ENCODE peak calls at places on chromosome X, in five cellular contexts. L is pancreas, W is GM10248, T is H9, U is mammary epithelial cell. R is an unnamed sample.

GRCh38 chrX:46994096-46994495 is 81.9 kb downstream of the JADE3 start:
- DNase-seq in U (no peak), L (no peak), T (no peak), W (no peak), R (no peak)

GRCh38 chrX:72478351-72478750 is 94.3 kb downstream of the HDAC8 start:
- DNase-seq in W (no peak), L (no peak), T (no peak), U (no peak), R (no peak)

GRCh38 chrX:133923548-133923947 is 61.8 kb downstream of the GPC3 start:
- DNase-seq in T (no peak), L (no peak), U (no peak), W (no peak), R (no peak)

GRCh38 chrX:102958794-102959193 is 21.7 kb downstream of the RAB40AL start:
- DNase-seq in T (no peak), L (no peak), U (peak; percentile 14), W (no peak), R (no peak)

GRCh38 chrX:71532078-71532752 is 689 bp upstream of the OGT start:
- DNase-seq in U (peak; percentile 55), T (no peak), L (no peak), W (no peak), R (peak; percentile 39)

GRCh38 chrX:70592091-70592490 is 147.5 kb downstream of the DLG3 start:
- DNase-seq in U (peak; percentile 84), T (no peak), L (no peak), W (no peak), R (peak; percentile 87)

GRCh38 chrX:134171661-134172587 is 65.1 kb upstream of the CCDC160 start:
- DNase-seq in W (peak; percentile 17), T (peak; percentile 43), U (no peak), L (peak; percentile 19), R (no peak)

GRCh38 chrX:68995780-68996551 is 167.1 kb downstream of the EFNB1 start:
- DNase-seq in T (peak; percentile 10), U (peak; percentile 35), L (no peak), W (no peak), R (peak; percentile 62)

GRCh38 chrX:15512401-15512965 is 11.9 kb downstream of the BMX start:
- DNase-seq in L (no peak), U (peak; percentile 89), W (no peak), T (no peak), R (peak; percentile 43)

GRCh38 chrX:35741142-35741541 is 57.0 kb upstream of the MAGEB16 start:
- DNase-seq in U (no peak), W (no peak), L (no peak), T (no peak), R (no peak)

GRCh38 chrX:107711521-107712041 is 64.0 kb downstream of the TSC22D3 start:
- DNase-seq in U (no peak), T (no peak), W (no peak), L (no peak), R (no peak)

GRCh38 chrX:120311632-120312000 is 355 bp upstream of the TMEM255A start:
- DNase-seq in T (no peak), L (no peak), W (no peak), U (no peak), R (no peak)

GRCh38 chrX:115058276-115058675 is 40.9 kb upstream of the IL13RA2 start:
- DNase-seq in L (no peak), W (no peak), T (no peak), U (peak; percentile 41), R (peak; percentile 64)

GRCh38 chrX:153032397-153033118 is 23.7 kb upstream of the PNMA3 start:
- DNase-seq in W (peak; percentile 85), L (peak; percentile 79), T (peak; percentile 68), U (peak; percentile 18), R (peak; percentile 43)

GRCh38 chrX:11119295-11119943 is 8.3 kb downstream of the HCCS start:
- DNase-seq in L (no peak), W (no peak), U (no peak), T (no peak), R (no peak)

GRCh38 chrX:107718156-107718621 is 57.4 kb downstream of the TSC22D3 start:
- DNase-seq in U (peak; percentile 69), L (peak; percentile 82), T (peak; percentile 83), W (peak; percentile 49), R (peak; percentile 92)

GRCh38 chrX:24646745-24647182 is 383 bp downstream of the PCYT1B start:
- DNase-seq in W (no peak), U (no peak), T (peak; percentile 76), L (no peak), R (no peak)

GRCh38 chrX:130975947-130976346 is 72.9 kb upstream of the ENOX2 start:
- DNase-seq in W (peak; percentile 8), U (peak; percentile 30), L (no peak), T (no peak), R (peak; percentile 63)

GRCh38 chrX:109902665-109903064 is 100.2 kb upstream of the TMEM164 start:
- DNase-seq in U (no peak), L (no peak), T (no peak), W (no peak), R (peak; percentile 22)

GRCh38 chrX:115400960-115401359 is 111.4 kb downstream of the LUZP4 start:
- DNase-seq in L (no peak), U (no peak), W (no peak), T (peak; percentile 33), R (no peak)

GRCh38 chrX:153973127-153974002 is 811 bp downstream of the TMEM187 start:
- DNase-seq in W (no peak), T (no peak), U (no peak), L (no peak), R (no peak)

GRCh38 chrX:47501226-47502071 is 18.4 kb upstream of the ZNF41 start:
- DNase-seq in U (peak; percentile 44), T (no peak), L (no peak), W (no peak), R (peak; percentile 75)

GRCh38 chrX:119895843-119896326 is at the start of gene AKAP14:
- DNase-seq in T (peak; percentile 46), W (no peak), L (no peak), U (no peak), R (no peak)

GRCh38 chrX:111180750-111181240 is 84.8 kb downstream of the PAK3 start:
- DNase-seq in W (no peak), L (no peak), T (no peak), U (no peak), R (no peak)

GRCh38 chrX:54785901-54786300 is 12.2 kb downstream of the ITIH6 start:
- DNase-seq in W (peak; percentile 17), T (peak; percentile 40), L (no peak), U (no peak), R (peak; percentile 35)

DNA sequence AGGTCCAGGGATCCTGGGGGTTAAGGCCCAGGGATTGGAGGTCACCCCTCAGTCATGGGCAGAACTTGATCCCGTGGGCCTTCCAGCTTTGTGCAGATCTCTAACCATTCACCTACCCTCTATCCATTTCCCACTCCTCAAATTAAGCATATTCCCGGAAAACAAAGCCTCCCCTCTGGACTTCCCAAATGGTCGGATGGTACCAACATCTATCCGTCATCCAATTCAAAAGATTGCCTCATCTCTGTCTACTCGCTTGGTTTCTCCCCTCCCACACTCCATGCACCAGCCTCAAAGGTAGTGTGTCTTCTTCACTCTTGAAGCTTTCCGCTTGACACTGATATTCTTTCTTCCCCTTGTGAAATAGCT is 473 bp upstream of the BCLAF3 start:
- DNase-seq in L (no peak), W (no peak), U (no peak), T (no peak), R (no peak)
- TF ChIP-seq CTCF in L (no peak), W (no peak), U (no peak), T (no peak), R (no peak)

DNA sequence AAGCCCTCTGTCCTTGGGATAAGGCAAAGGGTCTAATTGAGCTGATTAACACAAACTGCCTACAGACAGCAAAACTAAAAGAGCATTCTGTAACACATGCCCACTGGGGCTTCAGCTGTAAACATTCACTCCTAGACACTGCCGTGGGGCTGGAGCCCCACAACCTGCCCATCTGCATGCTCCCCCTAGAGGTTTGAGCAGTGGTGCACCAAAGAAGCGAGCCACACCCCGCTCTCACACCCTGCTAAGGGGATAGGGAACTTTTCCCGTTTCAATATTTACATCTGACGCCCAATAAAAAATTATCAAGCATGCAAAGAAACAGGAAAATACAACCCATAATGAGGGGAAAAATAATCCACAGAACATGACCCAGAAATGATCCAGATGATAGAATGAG is 46.9 kb upstream of the HSD17B10 start:
- DNase-seq in T (peak; percentile 32), W (no peak), L (no peak), U (no peak), R (peak; percentile 37)
- TF ChIP-seq CTCF in T (peak; percentile 54), W (no peak), L (peak; percentile 15), U (peak; percentile 50), R (peak; percentile 7)

DNA sequence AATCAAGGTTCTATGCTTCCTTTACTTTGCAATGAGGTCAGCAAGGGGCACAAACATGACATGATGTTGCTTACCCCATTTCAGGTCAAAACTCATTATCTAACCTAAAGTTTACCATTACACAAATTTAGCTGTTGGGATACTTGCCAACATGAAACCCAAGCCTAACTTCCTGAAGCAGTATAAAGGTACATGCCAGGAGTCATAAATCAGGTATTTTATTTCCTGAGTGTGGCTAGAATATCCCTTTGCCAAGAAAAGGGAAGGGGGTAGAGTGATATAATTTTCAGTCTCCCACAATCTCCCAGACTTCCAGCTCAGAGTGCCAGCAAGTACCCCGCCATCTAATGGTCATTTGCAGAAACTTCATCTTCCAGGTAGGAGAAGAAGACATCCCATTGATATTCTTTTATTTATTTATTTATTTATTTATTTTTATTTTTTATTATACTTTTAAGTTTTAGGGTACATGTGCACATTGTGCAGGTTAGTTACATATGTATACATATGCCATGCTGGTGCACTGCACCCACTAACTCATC is 136.6 kb downstream of the NEXMIF start:
- DNase-seq in T (no peak), U (no peak), W (no peak), L (no peak), R (peak; percentile 1)
- TF ChIP-seq CTCF in T (peak; percentile 59), U (peak; percentile 22), W (no peak), L (no peak), R (no peak)

GRCh38 chrX:13469963-13470679 is 99.3 kb upstream of the EGFL6 start:
- DNase-seq in W (no peak), U (peak; percentile 74), T (no peak), L (no peak), R (peak; percentile 59)

GRCh38 chrX:13473666-13474516 is 95.5 kb upstream of the EGFL6 start:
- DNase-seq in U (no peak), W (peak; percentile 26), T (no peak), L (no peak), R (no peak)

GRCh38 chrX:13470680-13470967 is 98.8 kb upstream of the EGFL6 start:
- DNase-seq in W (no peak), U (no peak), L (no peak), T (no peak), R (no peak)

GRCh38 chrX:13471269-13471668 is 98.1 kb upstream of the EGFL6 start:
- DNase-seq in U (no peak), T (peak; percentile 41), L (no peak), W (no peak), R (no peak)

DNA sequence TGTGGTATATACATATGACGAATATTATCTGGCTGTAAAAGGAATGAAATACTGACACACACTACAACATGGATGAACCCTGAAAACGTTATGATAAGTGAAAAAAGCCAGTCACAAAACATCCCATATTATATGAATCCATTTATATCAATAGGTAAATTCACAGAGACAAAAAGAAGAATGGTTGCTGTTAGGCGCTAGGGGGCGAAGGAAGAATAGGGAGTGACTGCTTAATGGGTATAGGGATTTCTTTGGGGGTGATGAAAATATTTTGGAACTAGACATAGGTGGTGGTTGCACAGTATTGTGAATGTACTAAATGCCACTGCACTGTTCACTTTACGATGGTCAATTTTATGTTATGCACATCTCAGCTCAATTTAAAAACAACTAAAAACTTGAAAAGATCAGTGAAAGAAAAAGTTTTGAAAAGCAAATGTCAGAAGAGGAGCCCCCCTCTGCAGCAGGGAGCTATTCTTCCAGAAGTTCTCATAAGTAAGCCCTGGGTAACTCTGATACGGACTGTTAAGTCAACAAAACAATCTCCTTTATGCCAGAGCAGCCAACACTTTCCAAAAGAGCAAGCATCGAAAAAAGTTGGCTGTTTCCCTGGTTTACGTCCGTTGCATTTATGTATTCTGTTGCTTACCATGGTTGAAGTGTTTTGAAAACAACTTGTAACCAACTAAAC is 96.3 kb upstream of the EGFL6 start:
- DNase-seq in W (no peak), U (no peak), T (no peak), L (no peak), R (no peak)
- TF ChIP-seq CTCF in W (no peak), U (peak; percentile 18), T (peak; percentile 27), L (no peak), R (peak; percentile 11)

R was measured in MCF 10A.